ENCODE peak calls at places on chromosomes 16 and 17, in five cellular contexts. One of them, this sample, is unnamed.

GRCh38 chr16:4322121-4323035 is 6.5 kb downstream of the GLIS2 start:
- DNase-seq in Karpas-422: no peak
- DNase-seq in amniotic stem cell: no peak
- DNase-seq in stomach: no peak
- DNase-seq in HTR-8/SVneo: no peak
- DNase-seq in this sample: no peak

GRCh38 chr17:75587718-75588545 is at the start of gene MYO15B:
- DNase-seq in Karpas-422: no peak
- DNase-seq in amniotic stem cell: no peak
- DNase-seq in stomach: peak
- DNase-seq in HTR-8/SVneo: no peak
- DNase-seq in this sample: no peak

GRCh38 chr17:75394332-75394918 is 11.1 kb downstream of the GRB2 start:
- DNase-seq in Karpas-422: peak
- DNase-seq in amniotic stem cell: no peak
- DNase-seq in stomach: no peak
- DNase-seq in HTR-8/SVneo: no peak
- DNase-seq in this sample: no peak

GRCh38 chr16:73013974-73014373 is 34.0 kb downstream of the ZFHX3 start:
- DNase-seq in Karpas-422: no peak
- DNase-seq in amniotic stem cell: no peak
- DNase-seq in stomach: no peak
- DNase-seq in HTR-8/SVneo: no peak
- DNase-seq in this sample: no peak

GRCh38 chr16:83682126-83682857 is 125.5 kb upstream of the HSBP1 start:
- DNase-seq in Karpas-422: no peak
- DNase-seq in amniotic stem cell: no peak
- DNase-seq in stomach: no peak
- DNase-seq in HTR-8/SVneo: no peak
- DNase-seq in this sample: peak

GRCh38 chr17:32124985-32125847 is 17.1 kb upstream of the RHOT1 start:
- DNase-seq in Karpas-422: no peak
- DNase-seq in amniotic stem cell: no peak
- DNase-seq in stomach: peak
- DNase-seq in HTR-8/SVneo: no peak
- DNase-seq in this sample: no peak

GRCh38 chr17:41186872-41187271 is 2.2 kb upstream of the KRTAP4-1 start:
- DNase-seq in Karpas-422: no peak
- DNase-seq in amniotic stem cell: no peak
- DNase-seq in stomach: no peak
- DNase-seq in HTR-8/SVneo: no peak
- DNase-seq in this sample: no peak

GRCh38 chr16:57500578-57501111 is 14.4 kb upstream of the DOK4 start:
- DNase-seq in Karpas-422: no peak
- DNase-seq in amniotic stem cell: no peak
- DNase-seq in stomach: no peak
- DNase-seq in HTR-8/SVneo: no peak
- DNase-seq in this sample: no peak

GRCh38 chr17:31089461-31089860 is 5.3 kb upstream of the NF1 start:
- DNase-seq in Karpas-422: no peak
- DNase-seq in amniotic stem cell: no peak
- DNase-seq in stomach: no peak
- DNase-seq in HTR-8/SVneo: no peak
- DNase-seq in this sample: no peak

GRCh38 chr17:75003070-75003956 is 9.2 kb upstream of the MRPL58 start:
- DNase-seq in Karpas-422: no peak
- DNase-seq in amniotic stem cell: no peak
- DNase-seq in stomach: no peak
- DNase-seq in HTR-8/SVneo: no peak
- DNase-seq in this sample: no peak

GRCh38 chr16:9340402-9341095 is 249.1 kb downstream of the HAPSTR1 start:
- DNase-seq in Karpas-422: no peak
- DNase-seq in amniotic stem cell: no peak
- DNase-seq in stomach: no peak
- DNase-seq in HTR-8/SVneo: no peak
- DNase-seq in this sample: no peak

GRCh38 chr17:73365934-73366623 is 54.3 kb upstream of the CDC42EP4 start:
- DNase-seq in Karpas-422: peak
- DNase-seq in amniotic stem cell: no peak
- DNase-seq in stomach: no peak
- DNase-seq in HTR-8/SVneo: no peak
- DNase-seq in this sample: no peak

GRCh38 chr16:22195695-22196558 is 10.2 kb upstream of the EEF2K start:
- DNase-seq in Karpas-422: peak
- DNase-seq in amniotic stem cell: peak
- DNase-seq in stomach: peak
- DNase-seq in HTR-8/SVneo: peak
- DNase-seq in this sample: peak

GRCh38 chr17:20266806-20267458 is 200.4 kb downstream of the LGALS9B start:
- DNase-seq in Karpas-422: no peak
- DNase-seq in amniotic stem cell: no peak
- DNase-seq in stomach: no peak
- DNase-seq in HTR-8/SVneo: peak
- DNase-seq in this sample: peak

GRCh38 chr17:57532556-57532955 is 212.5 kb downstream of the CCDC182 start:
- DNase-seq in Karpas-422: no peak
- DNase-seq in amniotic stem cell: no peak
- DNase-seq in stomach: no peak
- DNase-seq in HTR-8/SVneo: no peak
- DNase-seq in this sample: no peak

GRCh38 chr17:7045492-7046126 is 1.7 kb upstream of the SLC16A11 start:
- DNase-seq in Karpas-422: peak
- DNase-seq in amniotic stem cell: peak
- DNase-seq in stomach: peak
- DNase-seq in HTR-8/SVneo: peak
- DNase-seq in this sample: peak

GRCh38 chr17:71975331-71975801 is 145.5 kb upstream of the SOX9 start:
- DNase-seq in Karpas-422: no peak
- DNase-seq in amniotic stem cell: no peak
- DNase-seq in stomach: no peak
- DNase-seq in HTR-8/SVneo: peak
- DNase-seq in this sample: peak

GRCh38 chr17:75983501-75984181 is 4.6 kb downstream of the TEN1 start:
- DNase-seq in Karpas-422: peak
- DNase-seq in amniotic stem cell: no peak
- DNase-seq in stomach: peak
- DNase-seq in HTR-8/SVneo: no peak
- DNase-seq in this sample: peak

GRCh38 chr17:49646391-49647255 is 31.3 kb downstream of the SPOP start:
- DNase-seq in Karpas-422: no peak
- DNase-seq in amniotic stem cell: peak
- DNase-seq in stomach: no peak
- DNase-seq in HTR-8/SVneo: peak
- DNase-seq in this sample: peak

GRCh38 chr16:59690216-59690615 is 956.1 kb upstream of the GOT2 start:
- DNase-seq in Karpas-422: no peak
- DNase-seq in amniotic stem cell: no peak
- DNase-seq in stomach: no peak
- DNase-seq in HTR-8/SVneo: no peak
- DNase-seq in this sample: no peak

GRCh38 chr17:81685108-81685507 is 1.3 kb downstream of the HGS start:
- DNase-seq in Karpas-422: no peak
- DNase-seq in amniotic stem cell: peak
- DNase-seq in stomach: no peak
- DNase-seq in HTR-8/SVneo: no peak
- DNase-seq in this sample: peak

GRCh38 chr16:70660672-70661350 is 14.5 kb downstream of the IL34 start:
- DNase-seq in Karpas-422: no peak
- DNase-seq in amniotic stem cell: no peak
- DNase-seq in stomach: no peak
- DNase-seq in HTR-8/SVneo: no peak
- DNase-seq in this sample: peak

GRCh38 chr17:75517277-75517865 is 1.0 kb downstream of the TSEN54 start:
- DNase-seq in Karpas-422: peak
- DNase-seq in amniotic stem cell: no peak
- DNase-seq in stomach: peak
- DNase-seq in HTR-8/SVneo: no peak
- DNase-seq in this sample: no peak

GRCh38 chr17:41672153-41672552 is 16.5 kb upstream of the EIF1 start:
- DNase-seq in Karpas-422: no peak
- DNase-seq in amniotic stem cell: no peak
- DNase-seq in stomach: no peak
- DNase-seq in HTR-8/SVneo: no peak
- DNase-seq in this sample: no peak

GRCh38 chr17:10114931-10115535 is 83.4 kb downstream of the GAS7 start:
- DNase-seq in Karpas-422: peak
- DNase-seq in amniotic stem cell: peak
- DNase-seq in stomach: peak
- DNase-seq in HTR-8/SVneo: peak
- DNase-seq in this sample: peak

GRCh38 chr16:19375561-19376158 is 42.0 kb upstream of the TMC5 start:
- DNase-seq in Karpas-422: peak
- DNase-seq in amniotic stem cell: no peak
- DNase-seq in stomach: peak
- DNase-seq in HTR-8/SVneo: peak
- DNase-seq in this sample: peak

GRCh38 chr17:31880311-31880710 is 21.2 kb downstream of the UTP6 start:
- DNase-seq in Karpas-422: no peak
- DNase-seq in amniotic stem cell: no peak
- DNase-seq in stomach: no peak
- DNase-seq in HTR-8/SVneo: no peak
- DNase-seq in this sample: no peak

GRCh38 chr16:85460983-85461813 is 151.9 kb upstream of the GSE1 start:
- DNase-seq in Karpas-422: no peak
- DNase-seq in amniotic stem cell: no peak
- DNase-seq in stomach: no peak
- DNase-seq in HTR-8/SVneo: no peak
- DNase-seq in this sample: peak

GRCh38 chr16:10791048-10791447 is 27.5 kb downstream of the TVP23A start:
- DNase-seq in Karpas-422: no peak
- DNase-seq in amniotic stem cell: no peak
- DNase-seq in stomach: no peak
- DNase-seq in HTR-8/SVneo: no peak
- DNase-seq in this sample: no peak

GRCh38 chr16:1945559-1946391 is 2.8 kb upstream of the MSRB1 start:
- DNase-seq in Karpas-422: no peak
- DNase-seq in amniotic stem cell: no peak
- DNase-seq in stomach: no peak
- DNase-seq in HTR-8/SVneo: no peak
- DNase-seq in this sample: no peak

GRCh38 chr16:57999366-57999970 is 1.0 kb downstream of the ZNF319 start:
- DNase-seq in Karpas-422: peak
- DNase-seq in amniotic stem cell: no peak
- DNase-seq in stomach: no peak
- DNase-seq in HTR-8/SVneo: no peak
- DNase-seq in this sample: peak